ENCODE peak calls at places on chromosomes 1 and 21, in eight cellular contexts. M is fibroblast of lung, T is lower lobe of right lung, F is epithelial cell of esophagus, K is endothelial cell, L is K562, A is fibroblast of the aortic adventitia, G is hepatocyte. S is an unnamed sample.

GRCh38 chr1:206002833-206003532 is at the start of gene RAB7B:
- DNase-seq in M (peak; percentile 69), T (peak; percentile 76), F (peak; percentile 90), K (no peak), L (no peak), A (peak; percentile 80), G (peak; percentile 69), S (peak; percentile 83)

GRCh38 chr1:43801203-43801602 is 93.9 kb downstream of the ST3GAL3 start:
- DNase-seq in M (no peak), T (no peak), F (peak; percentile 71), K (no peak), L (no peak), A (no peak), G (no peak), S (no peak)

GRCh38 chr1:215188302-215188950 is 105.9 kb downstream of the KCNK2 start:
- DNase-seq in M (peak; percentile 26), T (no peak), F (peak; percentile 2), K (no peak), L (no peak), A (peak; percentile 26), G (no peak), S (no peak)

GRCh38 chr1:215749423-215749822 is 182.3 kb downstream of the KCTD3 start:
- DNase-seq in M (peak; percentile 59), T (no peak), F (peak; percentile 18), K (no peak), L (no peak), A (peak; percentile 65), G (no peak), S (no peak)

GRCh38 chr21:43355925-43356289 is 71.0 kb downstream of the SIK1 start:
- DNase-seq in M (no peak), T (no peak), F (no peak), K (no peak), L (no peak), A (no peak), G (peak; percentile 44), S (no peak)

GRCh38 chr1:226549937-226550670 is 1.5 kb downstream of the STUM start:
- DNase-seq in M (peak; percentile 17), T (no peak), F (peak; percentile 40), K (peak; percentile 32), L (peak; percentile 58), A (no peak), G (peak; percentile 45), S (no peak)

GRCh38 chr1:72757843-72758242 is 475.5 kb upstream of the NEGR1 start:
- DNase-seq in M (no peak), T (no peak), F (no peak), K (no peak), L (no peak), A (no peak), G (no peak), S (no peak)

GRCh38 chr1:151399890-151400235 is 490 bp downstream of the PSMB4 start:
- DNase-seq in M (peak; percentile 23), T (no peak), F (peak; percentile 20), K (peak; percentile 33), L (peak; percentile 32), A (peak; percentile 29), G (peak; percentile 33), S (no peak)

GRCh38 chr1:228985661-228986060 is 250.4 kb downstream of the RHOU start:
- DNase-seq in M (no peak), T (no peak), F (no peak), K (no peak), L (no peak), A (no peak), G (no peak), S (no peak)

GRCh38 chr1:103529746-103530145 is 4.2 kb downstream of the RNPC3 start:
- DNase-seq in M (no peak), T (no peak), F (peak; percentile 89), K (no peak), L (peak; percentile 12), A (no peak), G (peak; percentile 9), S (no peak)

GRCh38 chr1:104768466-104768865 is 1018.8 kb downstream of the AMY1C start:
- DNase-seq in M (no peak), T (no peak), F (no peak), K (no peak), L (no peak), A (no peak), G (no peak), S (no peak)

DNA sequence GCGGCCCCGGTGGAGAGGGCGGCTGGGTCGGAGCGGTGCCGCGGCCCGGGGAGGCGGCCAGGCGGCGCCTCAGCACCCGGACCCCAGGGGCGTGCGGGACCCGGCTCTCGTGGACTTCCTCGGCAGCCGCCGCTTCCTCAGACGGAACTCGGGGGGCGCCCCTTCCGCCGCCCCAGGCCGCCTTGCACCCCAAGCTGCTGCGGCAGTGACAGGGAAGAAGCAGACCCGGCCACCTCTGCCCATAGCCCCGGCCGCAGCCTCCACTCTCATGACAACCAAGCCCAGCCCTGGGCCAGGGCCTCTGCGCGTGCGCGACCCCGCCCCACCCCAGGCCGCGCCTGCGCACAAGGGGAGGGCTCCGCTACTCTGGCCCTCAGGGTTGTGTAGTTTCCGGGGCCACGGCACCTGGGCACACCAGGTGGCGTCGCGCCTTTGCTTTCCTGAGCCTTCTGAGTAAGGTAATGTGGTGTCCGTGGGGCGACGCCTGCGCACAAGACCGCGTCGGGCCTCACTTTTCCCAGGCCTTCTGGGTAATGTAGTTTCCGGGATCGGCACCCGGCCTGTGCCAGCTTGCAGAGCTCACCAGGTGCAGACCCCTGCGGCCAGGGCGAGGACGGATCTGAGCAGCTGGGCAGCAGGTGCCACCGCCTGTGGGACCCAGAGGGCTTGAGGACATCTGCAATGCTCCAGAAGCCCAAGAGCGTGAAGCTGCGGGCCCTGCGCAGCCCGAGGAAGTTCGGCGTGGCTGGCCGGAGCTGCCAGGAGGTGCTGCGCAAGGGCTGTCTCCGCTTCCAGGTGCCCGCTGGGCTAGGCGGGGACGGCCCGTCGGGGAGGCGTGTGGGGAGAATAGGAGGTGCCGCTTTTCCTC is at the start of the genes CEP104 and DFFB:
- DNase-seq in M (peak; percentile 78), T (peak; percentile 98), F (peak; percentile 99), K (peak; percentile 94), L (peak; percentile 100), A (peak; percentile 71), G (peak; percentile 97), S (peak; percentile 96)
- TF ChIP-seq CTCF in M (no peak), T (peak; percentile 50), F (peak; percentile 42), K (no peak), L (peak; percentile 91), A (no peak), G (peak; percentile 35), S (no peak)

GRCh38 chr21:39037807-39038405 is 145.3 kb downstream of the PSMG1 start:
- DNase-seq in M (no peak), T (no peak), F (peak; percentile 42), K (no peak), L (peak; percentile 45), A (no peak), G (no peak), S (no peak)
- TF ChIP-seq CTCF in M (peak; percentile 2), T (no peak), F (no peak), K (peak; percentile 33), L (peak; percentile 37), A (no peak), G (no peak), S (no peak)

GRCh38 chr1:157411064-157411463 is 141.3 kb downstream of the FCRL5 start:
- DNase-seq in M (no peak), T (no peak), F (no peak), K (no peak), L (no peak), A (no peak), G (no peak), S (no peak)

GRCh38 chr1:157409927-157410326 is 142.4 kb downstream of the FCRL5 start:
- DNase-seq in M (no peak), T (no peak), F (no peak), K (no peak), L (no peak), A (no peak), G (no peak), S (no peak)

GRCh38 chr1:157412308-157412707 is 140.0 kb downstream of the FCRL5 start:
- DNase-seq in M (no peak), T (no peak), F (no peak), K (no peak), L (no peak), A (peak; percentile 22), G (no peak), S (no peak)

GRCh38 chr1:157410457-157410856 is 141.9 kb downstream of the FCRL5 start:
- DNase-seq in M (no peak), T (no peak), F (no peak), K (no peak), L (no peak), A (no peak), G (no peak), S (no peak)

GRCh38 chr1:157411769-157412168 is 140.5 kb downstream of the FCRL5 start:
- DNase-seq in M (no peak), T (no peak), F (no peak), K (no peak), L (no peak), A (no peak), G (no peak), S (no peak)
- TF ChIP-seq CTCF in M (no peak), T (no peak), F (no peak), K (no peak), L (no peak), A (no peak), G (no peak), S (no peak)

GRCh38 chr1:168636642-168637111 is 60.3 kb downstream of the XCL1 start:
- DNase-seq in M (peak; percentile 68), T (no peak), F (peak; percentile 86), K (no peak), L (no peak), A (peak; percentile 79), G (peak; percentile 70), S (no peak)

GRCh38 chr1:168638884-168639283 is 62.5 kb downstream of the XCL1 start:
- DNase-seq in M (no peak), T (no peak), F (no peak), K (no peak), L (no peak), A (no peak), G (no peak), S (no peak)

GRCh38 chr1:168637350-168637991 is 61.1 kb downstream of the XCL1 start:
- DNase-seq in M (peak; percentile 42), T (no peak), F (peak; percentile 67), K (peak; percentile 19), L (peak; percentile 51), A (peak; percentile 38), G (peak; percentile 49), S (no peak)

GRCh38 chr1:168635129-168635528 is 58.7 kb downstream of the XCL1 start:
- DNase-seq in M (no peak), T (no peak), F (no peak), K (no peak), L (no peak), A (no peak), G (no peak), S (no peak)

GRCh38 chr1:168636200-168636599 is 59.8 kb downstream of the XCL1 start:
- DNase-seq in M (peak; percentile 28), T (no peak), F (peak; percentile 60), K (no peak), L (no peak), A (peak; percentile 52), G (peak; percentile 28), S (no peak)
- TF ChIP-seq CTCF in M (no peak), T (peak; percentile 9), F (peak; percentile 45), K (no peak), L (no peak), A (peak; percentile 4), G (peak; percentile 37), S (peak; percentile 26)

S was measured in osteocyte.